ENCODE peak calls at places on chromosomes 6 and 20, in eight cellular contexts. One of them, this sample, is unnamed.

GRCh38 chr6:73942581-73942980 is 246.6 kb downstream of the CD109 start:
- DNase-seq in posterior vena cava: no peak
- DNase-seq in activated T-helper 1 cell treated with anti-CD3 and anti-CD28 coated beads, Interleukin-2, amount 50 U/mL, for 16 hours: no peak
- DNase-seq in activated CD8-positive, alpha-beta memory T cell treated with anti-CD3 and anti-CD28 coated beads for 24 hours: no peak
- DNase-seq in DMS153: no peak
- DNase-seq in NCI-H1436: no peak
- DNase-seq in mesenchymal stem cell: peak; percentile 42
- DNase-seq in activated T-cell treated with anti-CD3 and anti-CD28 coated beads, Interleukin-2, amount 50 U/mL, for 72 hours: no peak
- DNase-seq in this sample: no peak

GRCh38 chr6:11575408-11576033 is 38.0 kb downstream of the TMEM170B start:
- DNase-seq in activated T-cell treated with anti-CD3 and anti-CD28 coated beads, Interleukin-2, amount 50 U/mL, for 72 hours: peak; percentile 39
- DNase-seq in mesenchymal stem cell: peak; percentile 85
- DNase-seq in NCI-H1436: peak; percentile 15
- DNase-seq in activated T-helper 1 cell treated with anti-CD3 and anti-CD28 coated beads, Interleukin-2, amount 50 U/mL, for 16 hours: peak; percentile 9
- DNase-seq in activated CD8-positive, alpha-beta memory T cell treated with anti-CD3 and anti-CD28 coated beads for 24 hours: no peak
- DNase-seq in posterior vena cava: no peak
- DNase-seq in DMS153: peak; percentile 3
- DNase-seq in this sample: no peak

GRCh38 chr6:154923199-154923869 is 71.8 kb upstream of the TIAM2 start:
- DNase-seq in activated T-cell treated with anti-CD3 and anti-CD28 coated beads, Interleukin-2, amount 50 U/mL, for 72 hours: no peak
- DNase-seq in activated T-helper 1 cell treated with anti-CD3 and anti-CD28 coated beads, Interleukin-2, amount 50 U/mL, for 16 hours: no peak
- DNase-seq in activated CD8-positive, alpha-beta memory T cell treated with anti-CD3 and anti-CD28 coated beads for 24 hours: no peak
- DNase-seq in NCI-H1436: no peak
- DNase-seq in posterior vena cava: no peak
- DNase-seq in DMS153: no peak
- DNase-seq in mesenchymal stem cell: no peak
- DNase-seq in this sample: no peak

GRCh38 chr20:63697357-63697867 is 960 bp downstream of the TNFRSF6B start:
- DNase-seq in posterior vena cava: peak; percentile 77
- DNase-seq in activated T-cell treated with anti-CD3 and anti-CD28 coated beads, Interleukin-2, amount 50 U/mL, for 72 hours: no peak
- DNase-seq in activated CD8-positive, alpha-beta memory T cell treated with anti-CD3 and anti-CD28 coated beads for 24 hours: peak; percentile 64
- DNase-seq in DMS153: no peak
- DNase-seq in mesenchymal stem cell: no peak
- DNase-seq in NCI-H1436: no peak
- DNase-seq in activated T-helper 1 cell treated with anti-CD3 and anti-CD28 coated beads, Interleukin-2, amount 50 U/mL, for 16 hours: no peak
- DNase-seq in this sample: peak; percentile 88

GRCh38 chr6:30819287-30819917 is 64.9 kb upstream of the DDR1 start:
- DNase-seq in NCI-H1436: no peak
- DNase-seq in activated T-helper 1 cell treated with anti-CD3 and anti-CD28 coated beads, Interleukin-2, amount 50 U/mL, for 16 hours: peak; percentile 42
- DNase-seq in activated T-cell treated with anti-CD3 and anti-CD28 coated beads, Interleukin-2, amount 50 U/mL, for 72 hours: peak; percentile 73
- DNase-seq in activated CD8-positive, alpha-beta memory T cell treated with anti-CD3 and anti-CD28 coated beads for 24 hours: peak; percentile 69
- DNase-seq in posterior vena cava: peak; percentile 59
- DNase-seq in mesenchymal stem cell: no peak
- DNase-seq in DMS153: no peak
- DNase-seq in this sample: no peak

GRCh38 chr6:166484863-166485262 is 101.6 kb downstream of the RAMACL start:
- DNase-seq in activated T-cell treated with anti-CD3 and anti-CD28 coated beads, Interleukin-2, amount 50 U/mL, for 72 hours: no peak
- DNase-seq in NCI-H1436: no peak
- DNase-seq in activated T-helper 1 cell treated with anti-CD3 and anti-CD28 coated beads, Interleukin-2, amount 50 U/mL, for 16 hours: no peak
- DNase-seq in mesenchymal stem cell: no peak
- DNase-seq in DMS153: no peak
- DNase-seq in activated CD8-positive, alpha-beta memory T cell treated with anti-CD3 and anti-CD28 coated beads for 24 hours: no peak
- DNase-seq in posterior vena cava: peak; percentile 73
- DNase-seq in this sample: no peak

GRCh38 chr6:2953098-2953497 is 18.3 kb downstream of the SERPINB6 start:
- DNase-seq in activated T-cell treated with anti-CD3 and anti-CD28 coated beads, Interleukin-2, amount 50 U/mL, for 72 hours: no peak
- DNase-seq in NCI-H1436: no peak
- DNase-seq in activated T-helper 1 cell treated with anti-CD3 and anti-CD28 coated beads, Interleukin-2, amount 50 U/mL, for 16 hours: no peak
- DNase-seq in mesenchymal stem cell: no peak
- DNase-seq in DMS153: no peak
- DNase-seq in activated CD8-positive, alpha-beta memory T cell treated with anti-CD3 and anti-CD28 coated beads for 24 hours: no peak
- DNase-seq in posterior vena cava: no peak
- DNase-seq in this sample: no peak

GRCh38 chr6:141169419-141169818 is 963.3 kb upstream of the GJE1 start:
- DNase-seq in activated T-helper 1 cell treated with anti-CD3 and anti-CD28 coated beads, Interleukin-2, amount 50 U/mL, for 16 hours: no peak
- DNase-seq in activated T-cell treated with anti-CD3 and anti-CD28 coated beads, Interleukin-2, amount 50 U/mL, for 72 hours: no peak
- DNase-seq in DMS153: no peak
- DNase-seq in NCI-H1436: no peak
- DNase-seq in posterior vena cava: no peak
- DNase-seq in activated CD8-positive, alpha-beta memory T cell treated with anti-CD3 and anti-CD28 coated beads for 24 hours: no peak
- DNase-seq in mesenchymal stem cell: peak; percentile 41
- DNase-seq in this sample: no peak

GRCh38 chr6:54640911-54641310 is 205.7 kb upstream of the FAM83B start:
- DNase-seq in DMS153: no peak
- DNase-seq in activated T-helper 1 cell treated with anti-CD3 and anti-CD28 coated beads, Interleukin-2, amount 50 U/mL, for 16 hours: no peak
- DNase-seq in NCI-H1436: no peak
- DNase-seq in mesenchymal stem cell: no peak
- DNase-seq in activated CD8-positive, alpha-beta memory T cell treated with anti-CD3 and anti-CD28 coated beads for 24 hours: no peak
- DNase-seq in activated T-cell treated with anti-CD3 and anti-CD28 coated beads, Interleukin-2, amount 50 U/mL, for 72 hours: no peak
- DNase-seq in posterior vena cava: no peak
- DNase-seq in this sample: no peak

GRCh38 chr20:45069261-45069660 is 31.7 kb downstream of the KCNS1 start:
- DNase-seq in activated T-helper 1 cell treated with anti-CD3 and anti-CD28 coated beads, Interleukin-2, amount 50 U/mL, for 16 hours: no peak
- DNase-seq in mesenchymal stem cell: peak; percentile 32
- DNase-seq in NCI-H1436: no peak
- DNase-seq in DMS153: no peak
- DNase-seq in posterior vena cava: no peak
- DNase-seq in activated T-cell treated with anti-CD3 and anti-CD28 coated beads, Interleukin-2, amount 50 U/mL, for 72 hours: no peak
- DNase-seq in activated CD8-positive, alpha-beta memory T cell treated with anti-CD3 and anti-CD28 coated beads for 24 hours: no peak
- DNase-seq in this sample: no peak

GRCh38 chr6:137799950-137800568 is 67.0 kb upstream of the TNFAIP3 start:
- DNase-seq in DMS153: no peak
- DNase-seq in mesenchymal stem cell: peak; percentile 56
- DNase-seq in NCI-H1436: peak; percentile 36
- DNase-seq in activated CD8-positive, alpha-beta memory T cell treated with anti-CD3 and anti-CD28 coated beads for 24 hours: peak; percentile 69
- DNase-seq in activated T-helper 1 cell treated with anti-CD3 and anti-CD28 coated beads, Interleukin-2, amount 50 U/mL, for 16 hours: peak; percentile 36
- DNase-seq in posterior vena cava: no peak
- DNase-seq in activated T-cell treated with anti-CD3 and anti-CD28 coated beads, Interleukin-2, amount 50 U/mL, for 72 hours: peak; percentile 79
- DNase-seq in this sample: no peak

GRCh38 chr20:61594198-61594597 is 342.1 kb downstream of the CDH4 start:
- DNase-seq in DMS153: no peak
- DNase-seq in posterior vena cava: no peak
- DNase-seq in NCI-H1436: no peak
- DNase-seq in activated T-cell treated with anti-CD3 and anti-CD28 coated beads, Interleukin-2, amount 50 U/mL, for 72 hours: no peak
- DNase-seq in activated CD8-positive, alpha-beta memory T cell treated with anti-CD3 and anti-CD28 coated beads for 24 hours: no peak
- DNase-seq in mesenchymal stem cell: no peak
- DNase-seq in activated T-helper 1 cell treated with anti-CD3 and anti-CD28 coated beads, Interleukin-2, amount 50 U/mL, for 16 hours: no peak
- DNase-seq in this sample: no peak

GRCh38 chr6:63635165-63635562 is 438 bp upstream of the PHF3 start:
- DNase-seq in posterior vena cava: no peak
- DNase-seq in NCI-H1436: no peak
- DNase-seq in activated CD8-positive, alpha-beta memory T cell treated with anti-CD3 and anti-CD28 coated beads for 24 hours: no peak
- DNase-seq in activated T-cell treated with anti-CD3 and anti-CD28 coated beads, Interleukin-2, amount 50 U/mL, for 72 hours: no peak
- DNase-seq in mesenchymal stem cell: no peak
- DNase-seq in activated T-helper 1 cell treated with anti-CD3 and anti-CD28 coated beads, Interleukin-2, amount 50 U/mL, for 16 hours: no peak
- DNase-seq in DMS153: no peak
- DNase-seq in this sample: no peak

GRCh38 chr20:37376791-37377190 is 30.9 kb downstream of the SRC start:
- DNase-seq in mesenchymal stem cell: no peak
- DNase-seq in DMS153: no peak
- DNase-seq in activated CD8-positive, alpha-beta memory T cell treated with anti-CD3 and anti-CD28 coated beads for 24 hours: no peak
- DNase-seq in activated T-helper 1 cell treated with anti-CD3 and anti-CD28 coated beads, Interleukin-2, amount 50 U/mL, for 16 hours: no peak
- DNase-seq in posterior vena cava: peak; percentile 48
- DNase-seq in NCI-H1436: no peak
- DNase-seq in activated T-cell treated with anti-CD3 and anti-CD28 coated beads, Interleukin-2, amount 50 U/mL, for 72 hours: no peak
- DNase-seq in this sample: peak; percentile 76

GRCh38 chr6:65638047-65638831 is 68.8 kb downstream of the EYS start:
- DNase-seq in NCI-H1436: peak; percentile 19
- DNase-seq in activated T-cell treated with anti-CD3 and anti-CD28 coated beads, Interleukin-2, amount 50 U/mL, for 72 hours: no peak
- DNase-seq in posterior vena cava: peak; percentile 56
- DNase-seq in activated CD8-positive, alpha-beta memory T cell treated with anti-CD3 and anti-CD28 coated beads for 24 hours: no peak
- DNase-seq in mesenchymal stem cell: no peak
- DNase-seq in DMS153: no peak
- DNase-seq in activated T-helper 1 cell treated with anti-CD3 and anti-CD28 coated beads, Interleukin-2, amount 50 U/mL, for 16 hours: no peak
- DNase-seq in this sample: no peak

GRCh38 chr20:57582432-57583288 is 21.8 kb downstream of the PCK1 start:
- DNase-seq in activated T-helper 1 cell treated with anti-CD3 and anti-CD28 coated beads, Interleukin-2, amount 50 U/mL, for 16 hours: no peak
- DNase-seq in activated CD8-positive, alpha-beta memory T cell treated with anti-CD3 and anti-CD28 coated beads for 24 hours: no peak
- DNase-seq in posterior vena cava: no peak
- DNase-seq in NCI-H1436: peak; percentile 55
- DNase-seq in activated T-cell treated with anti-CD3 and anti-CD28 coated beads, Interleukin-2, amount 50 U/mL, for 72 hours: no peak
- DNase-seq in mesenchymal stem cell: no peak
- DNase-seq in DMS153: peak; percentile 5
- DNase-seq in this sample: peak; percentile 80

GRCh38 chr6:45420909-45421699 is 43.4 kb upstream of the SUPT3H start:
- DNase-seq in activated CD8-positive, alpha-beta memory T cell treated with anti-CD3 and anti-CD28 coated beads for 24 hours: no peak
- DNase-seq in activated T-helper 1 cell treated with anti-CD3 and anti-CD28 coated beads, Interleukin-2, amount 50 U/mL, for 16 hours: no peak
- DNase-seq in activated T-cell treated with anti-CD3 and anti-CD28 coated beads, Interleukin-2, amount 50 U/mL, for 72 hours: no peak
- DNase-seq in posterior vena cava: no peak
- DNase-seq in NCI-H1436: no peak
- DNase-seq in DMS153: no peak
- DNase-seq in mesenchymal stem cell: no peak
- DNase-seq in this sample: no peak